ENCODE peak calls at places on chromosomes 1 and 21, in four cellular contexts. J is glutamatergic neuron, N is dorsolateral prefrontal cortex, S is AG04450. R is an unnamed sample.

GRCh38 chr21:45491623-45492022 is 50.6 kb downstream of the SLC19A1 start:
- DNase-seq in J (no peak), N (no peak), S (no peak), R (no peak)

GRCh38 chr1:5742801-5743200 is 249.4 kb downstream of the NPHP4 start:
- DNase-seq in J (no peak), N (peak), S (no peak), R (no peak)

GRCh38 chr1:109229531-109230127 is 15.9 kb downstream of the SARS1 start:
- DNase-seq in J (peak), N (peak), S (no peak), R (no peak)

GRCh38 chr1:81113688-81114087 is 687.0 kb upstream of the ADGRL2 start:
- DNase-seq in J (no peak), N (no peak), S (no peak), R (no peak)

GRCh38 chr1:214993419-214993818 is 89.1 kb upstream of the KCNK2 start:
- DNase-seq in J (no peak), N (no peak), S (peak), R (no peak)

GRCh38 chr1:8718878-8719361 is 98.5 kb downstream of the RERE start:
- DNase-seq in J (peak), N (no peak), S (no peak), R (no peak)

GRCh38 chr1:55696181-55696580 is 481.0 kb upstream of the USP24 start:
- DNase-seq in J (no peak), N (no peak), S (peak), R (no peak)

GRCh38 chr1:174399211-174399610 is 48.6 kb upstream of the GPR52 start:
- DNase-seq in J (no peak), N (no peak), S (no peak), R (no peak)

GRCh38 chr1:175774921-175775320 is 31.5 kb upstream of the TNR start:
- DNase-seq in J (no peak), N (no peak), S (no peak), R (no peak)

GRCh38 chr1:21217812-21218596 is 41.3 kb upstream of the EIF4G3 start:
- DNase-seq in J (peak), N (peak), S (no peak), R (no peak)
- TF ChIP-seq CTCF in J (peak), N (peak), S (peak), R (no peak)

DNA sequence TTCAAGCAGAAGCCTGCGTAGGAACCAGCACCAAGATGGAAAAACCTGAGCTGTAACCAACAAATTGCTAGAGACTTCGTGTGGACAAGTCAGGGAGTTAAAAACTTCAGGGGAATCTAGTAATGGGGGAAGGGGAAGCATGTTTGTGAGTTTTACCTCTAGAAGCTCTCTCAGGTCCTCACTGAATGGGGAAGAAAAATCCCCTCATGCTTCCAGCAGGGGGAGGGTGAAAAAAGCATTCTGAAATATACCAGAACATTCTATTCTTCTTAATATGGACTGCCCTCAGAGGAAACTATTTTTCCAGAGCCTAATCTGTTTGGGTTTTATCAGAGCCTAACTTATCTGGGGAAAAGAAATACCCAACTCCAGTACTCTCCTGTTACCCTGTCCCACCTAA is 28.6 kb downstream of the GNG12 start:
- DNase-seq in J (no peak), N (no peak), S (no peak), R (no peak)
- TF ChIP-seq CTCF in J (no peak), N (no peak), S (peak), R (no peak)

DNA sequence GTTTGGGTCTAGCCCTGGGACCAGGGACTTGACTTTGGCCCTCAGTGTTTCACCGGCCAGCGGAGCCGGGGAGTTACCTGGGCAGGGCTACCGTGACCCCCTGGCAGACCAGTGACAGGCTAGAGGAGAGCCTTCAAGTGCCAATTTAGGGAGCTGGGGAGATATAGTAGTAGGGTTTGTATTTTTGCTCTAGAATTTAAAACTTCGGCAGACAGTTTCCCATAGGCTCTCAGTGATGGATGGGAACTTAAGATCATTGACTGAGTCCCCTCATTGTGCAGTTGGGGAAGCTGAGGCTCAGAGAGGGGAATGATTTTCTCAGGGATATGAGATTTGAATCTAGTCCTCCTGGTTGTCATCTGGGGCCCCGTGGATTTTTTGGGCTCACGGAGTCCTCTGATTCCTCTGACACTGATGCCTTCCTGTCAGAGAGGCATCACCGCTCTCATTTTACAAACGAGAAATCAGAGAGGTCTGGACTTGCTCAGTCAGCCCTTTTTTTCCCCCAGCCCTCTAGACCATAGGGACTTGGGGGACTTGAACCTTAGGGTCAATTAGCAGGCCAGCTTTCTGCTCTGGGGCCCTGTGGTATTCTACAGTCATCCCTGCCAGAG is 58.3 kb upstream of the ACOT11 start:
- DNase-seq in J (no peak), N (no peak), S (no peak), R (no peak)
- TF ChIP-seq CTCF in J (peak), N (peak), S (no peak), R (no peak)

GRCh38 chr21:28336299-28336698 is 656.4 kb downstream of the LTN1 start:
- DNase-seq in J (no peak), N (no peak), S (peak), R (no peak)
- TF ChIP-seq CTCF in J (no peak), N (peak), S (peak), R (no peak)

GRCh38 chr21:29506214-29506613 is 207.5 kb downstream of the BACH1 start:
- DNase-seq in J (no peak), N (no peak), S (no peak), R (no peak)
- TF ChIP-seq CTCF in J (no peak), N (no peak), S (no peak), R (no peak)

DNA sequence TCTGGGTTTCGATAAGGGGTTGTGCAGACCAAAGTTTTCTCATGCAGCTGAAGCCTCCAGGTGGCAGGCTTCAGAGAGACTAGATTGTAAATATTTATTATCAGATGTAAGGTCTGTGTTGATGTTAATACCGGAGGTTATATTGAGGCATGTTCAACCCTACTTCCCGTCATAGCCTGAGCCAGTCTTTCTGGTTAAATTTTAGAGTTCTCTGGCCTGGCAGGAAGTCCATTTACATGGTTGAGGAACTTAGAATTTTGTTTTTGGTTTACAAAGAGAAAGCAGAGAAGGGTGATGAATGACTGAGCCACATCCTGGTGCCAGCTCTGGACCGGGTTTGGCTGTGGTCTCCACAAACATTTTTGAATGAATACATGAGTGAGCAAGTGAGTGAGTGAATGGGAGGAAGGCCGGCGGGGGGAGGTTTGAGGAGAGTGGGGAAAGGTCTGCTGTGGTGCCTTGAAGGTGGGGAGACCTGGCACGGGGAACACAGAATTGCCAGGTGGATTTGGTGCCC is 218.5 kb downstream of the DISC1 start:
- DNase-seq in J (no peak), N (no peak), S (peak), R (no peak)
- TF ChIP-seq CTCF in J (no peak), N (no peak), S (peak), R (peak)